ENCODE peak calls at places on chromosomes 16 and 17, in four cellular contexts. One of them, this sample, is unnamed.

GRCh38 chr16:5025171-5025632 is 8.5 kb downstream of the NAGPA start:
- DNase-seq in PC-3: no peak
- DNase-seq in GM12865: peak; percentile 41
- DNase-seq in HCT116: no peak
- DNase-seq in this sample: no peak

GRCh38 chr17:27993723-27994310 is 48.7 kb upstream of the NLK start:
- DNase-seq in PC-3: peak; percentile 3
- DNase-seq in GM12865: no peak
- DNase-seq in HCT116: no peak
- DNase-seq in this sample: no peak

GRCh38 chr16:750454-750853 is 9.7 kb upstream of the CIAO3 start:
- DNase-seq in PC-3: no peak
- DNase-seq in GM12865: no peak
- DNase-seq in HCT116: no peak
- DNase-seq in this sample: no peak

GRCh38 chr16:19375561-19376158 is 42.0 kb upstream of the TMC5 start:
- DNase-seq in PC-3: peak; percentile 67
- DNase-seq in GM12865: peak; percentile 64
- DNase-seq in HCT116: peak; percentile 60
- DNase-seq in this sample: peak; percentile 67

GRCh38 chr16:53094013-53094630 is 39.3 kb downstream of the CHD9 start:
- DNase-seq in PC-3: peak; percentile 23
- DNase-seq in GM12865: peak; percentile 85
- DNase-seq in HCT116: no peak
- DNase-seq in this sample: no peak

GRCh38 chr17:49576121-49576905 is 642 bp downstream of the NXPH3 start:
- DNase-seq in PC-3: peak; percentile 36
- DNase-seq in GM12865: no peak
- DNase-seq in HCT116: no peak
- DNase-seq in this sample: peak; percentile 27

GRCh38 chr17:66564992-66565465 is 262.6 kb downstream of the PRKCA start:
- DNase-seq in PC-3: peak; percentile 46
- DNase-seq in GM12865: no peak
- DNase-seq in HCT116: no peak
- DNase-seq in this sample: peak; percentile 65

GRCh38 chr16:21126518-21126917 is 24.1 kb downstream of the DNAH3 start:
- DNase-seq in PC-3: no peak
- DNase-seq in GM12865: no peak
- DNase-seq in HCT116: no peak
- DNase-seq in this sample: no peak

GRCh38 chr17:50468120-50469004 is at the start of gene CHAD:
- DNase-seq in PC-3: no peak
- DNase-seq in GM12865: no peak
- DNase-seq in HCT116: no peak
- DNase-seq in this sample: no peak

GRCh38 chr16:1863681-1864460 is 8.1 kb downstream of the MEIOB start:
- DNase-seq in PC-3: peak; percentile 43
- DNase-seq in GM12865: peak; percentile 42
- DNase-seq in HCT116: peak; percentile 40
- DNase-seq in this sample: peak; percentile 55

GRCh38 chr17:12619444-12620199 is 46.1 kb upstream of the MYOCD start:
- DNase-seq in PC-3: no peak
- DNase-seq in GM12865: no peak
- DNase-seq in HCT116: no peak
- DNase-seq in this sample: peak; percentile 79

GRCh38 chr17:14373587-14374259 is 72.8 kb downstream of the HS3ST3B1 start:
- DNase-seq in PC-3: no peak
- DNase-seq in GM12865: no peak
- DNase-seq in HCT116: no peak
- DNase-seq in this sample: peak; percentile 56

GRCh38 chr17:77735341-77736206 is 222.9 kb upstream of the TNRC6C start:
- DNase-seq in PC-3: no peak
- DNase-seq in GM12865: no peak
- DNase-seq in HCT116: no peak
- DNase-seq in this sample: no peak

GRCh38 chr17:40559016-40559853 is 6.0 kb downstream of the CCR7 start:
- DNase-seq in PC-3: no peak
- DNase-seq in GM12865: peak; percentile 5
- DNase-seq in HCT116: no peak
- DNase-seq in this sample: peak; percentile 82

GRCh38 chr17:68771867-68772515 is 170.8 kb upstream of the FAM20A start:
- DNase-seq in PC-3: peak; percentile 81
- DNase-seq in GM12865: peak; percentile 73
- DNase-seq in HCT116: peak; percentile 62
- DNase-seq in this sample: peak; percentile 85

GRCh38 chr17:12627776-12628491 is 37.8 kb upstream of the MYOCD start:
- DNase-seq in PC-3: no peak
- DNase-seq in GM12865: no peak
- DNase-seq in HCT116: no peak
- DNase-seq in this sample: peak; percentile 61

GRCh38 chr17:77302682-77303081 is 161.9 kb downstream of the SEC14L1 start:
- DNase-seq in PC-3: no peak
- DNase-seq in GM12865: no peak
- DNase-seq in HCT116: no peak
- DNase-seq in this sample: no peak

GRCh38 chr16:49457196-49457595 is 83.6 kb downstream of the C16orf78 start:
- DNase-seq in PC-3: no peak
- DNase-seq in GM12865: no peak
- DNase-seq in HCT116: no peak
- DNase-seq in this sample: no peak

GRCh38 chr16:71542377-71542776 is 16.2 kb downstream of the CHST4 start:
- DNase-seq in PC-3: peak; percentile 6
- DNase-seq in GM12865: peak; percentile 81
- DNase-seq in HCT116: peak; percentile 60
- DNase-seq in this sample: peak; percentile 47

GRCh38 chr16:11456741-11457140 is 111.5 kb downstream of the RMI2 start:
- DNase-seq in PC-3: no peak
- DNase-seq in GM12865: no peak
- DNase-seq in HCT116: no peak
- DNase-seq in this sample: no peak

GRCh38 chr17:77304746-77305473 is 164.1 kb downstream of the SEC14L1 start:
- DNase-seq in PC-3: no peak
- DNase-seq in GM12865: peak; percentile 51
- DNase-seq in HCT116: no peak
- DNase-seq in this sample: no peak

GRCh38 chr17:36999475-36999874 is 50.7 kb downstream of the AATF start:
- DNase-seq in PC-3: no peak
- DNase-seq in GM12865: no peak
- DNase-seq in HCT116: no peak
- DNase-seq in this sample: no peak

GRCh38 chr17:339193-340061 is 13.2 kb downstream of the RPH3AL start:
- DNase-seq in PC-3: no peak
- DNase-seq in GM12865: no peak
- DNase-seq in HCT116: no peak
- DNase-seq in this sample: no peak

GRCh38 chr17:75764711-75765421 is at the start of gene GALK1:
- DNase-seq in PC-3: peak; percentile 72
- DNase-seq in GM12865: peak; percentile 82
- DNase-seq in HCT116: no peak
- DNase-seq in this sample: peak; percentile 60

GRCh38 chr17:82713015-82713723 is 3.3 kb upstream of the FN3KRP start:
- DNase-seq in PC-3: no peak
- DNase-seq in GM12865: no peak
- DNase-seq in HCT116: no peak
- DNase-seq in this sample: no peak
- TF ChIP-seq CTCF in PC-3: no peak
- TF ChIP-seq CTCF in GM12865: no peak
- TF ChIP-seq CTCF in HCT116: no peak
- TF ChIP-seq CTCF in this sample: no peak

GRCh38 chr17:38674013-38674748 is 576 bp downstream of the EPOP start:
- DNase-seq in PC-3: no peak
- DNase-seq in GM12865: peak; percentile 44
- DNase-seq in HCT116: no peak
- DNase-seq in this sample: no peak
- TF ChIP-seq CTCF in PC-3: peak; percentile 28
- TF ChIP-seq CTCF in GM12865: peak; percentile 19
- TF ChIP-seq CTCF in HCT116: peak; percentile 54
- TF ChIP-seq CTCF in this sample: no peak

GRCh38 chr16:82738699-82739098 is 111.9 kb downstream of the CDH13 start:
- DNase-seq in PC-3: peak; percentile 4
- DNase-seq in GM12865: peak; percentile 15
- DNase-seq in HCT116: no peak
- DNase-seq in this sample: no peak
- TF ChIP-seq CTCF in PC-3: peak; percentile 39
- TF ChIP-seq CTCF in GM12865: peak; percentile 26
- TF ChIP-seq CTCF in HCT116: peak; percentile 4
- TF ChIP-seq CTCF in this sample: peak; percentile 31

DNA sequence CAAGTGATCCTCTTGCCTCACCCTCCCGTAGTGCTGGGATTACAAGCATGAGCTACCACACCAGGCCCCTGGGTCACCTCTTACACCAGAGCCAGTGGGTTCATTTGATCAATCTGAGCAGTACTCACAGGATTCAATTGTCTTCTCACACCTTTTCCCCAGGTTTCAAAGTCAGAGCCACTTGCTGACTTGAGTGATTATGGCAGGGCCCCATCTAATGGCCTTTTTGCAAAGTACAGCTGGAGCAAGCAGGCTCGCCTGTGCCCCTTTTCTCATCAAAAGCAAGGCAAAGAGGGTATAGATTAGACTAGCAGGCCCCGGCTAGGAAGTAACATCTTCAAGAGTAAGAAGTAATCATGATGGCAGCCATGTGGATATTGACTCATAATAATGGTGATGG is 114.8 kb upstream of the NOL11 start:
- DNase-seq in PC-3: peak; percentile 75
- DNase-seq in GM12865: peak; percentile 89
- DNase-seq in HCT116: peak; percentile 56
- DNase-seq in this sample: peak; percentile 65
- TF ChIP-seq CTCF in PC-3: peak; percentile 90
- TF ChIP-seq CTCF in GM12865: peak; percentile 66
- TF ChIP-seq CTCF in HCT116: peak; percentile 94
- TF ChIP-seq CTCF in this sample: peak; percentile 60

This sample was measured in fibroblast of mammary gland.